ENCODE peak calls at places on chromosomes 7 and 10, in seven cellular contexts. F is OCI-LY7; X is tibial artery; Z is psoas muscle; B is CD8-positive, alpha-beta T cell; D is upper lobe of left lung; L is AG04450. J is an unnamed sample. For H3K9me3, the result is how much of the 10 kb centered on the place peaks cover.

GRCh38 chr7:124171068-124171467 is 138.2 kb upstream of the TMEM229A start:
- DNase-seq in F (no peak), X (no peak), Z (no peak), B (no peak), D (no peak), L (peak), J (no peak)

GRCh38 chr10:24349379-24350110 is 140.6 kb downstream of the KIAA1217 start:
- DNase-seq in F (no peak), X (no peak), Z (no peak), B (no peak), D (no peak), L (no peak), J (no peak)

GRCh38 chr10:114316744-114317143 is 77.7 kb downstream of the VWA2 start:
- DNase-seq in F (no peak), X (peak), Z (no peak), B (no peak), D (no peak), L (no peak), J (no peak)

GRCh38 chr10:121851791-121852190 is 76.0 kb downstream of the ATE1 start:
- DNase-seq in F (no peak), X (no peak), Z (no peak), B (no peak), D (no peak), L (no peak), J (no peak)

GRCh38 chr7:151251926-151252835 is 3.7 kb upstream of the SMARCD3 start:
- DNase-seq in F (no peak), X (peak), Z (peak), B (no peak), D (peak), L (peak), J (no peak)

GRCh38 chr7:123209786-123210185 is 10.0 kb upstream of the SLC13A1 start:
- DNase-seq in F (no peak), X (no peak), Z (no peak), B (no peak), D (no peak), L (no peak), J (no peak)

GRCh38 chr10:65033957-65034356 is 1512.8 kb downstream of the REEP3 start:
- DNase-seq in F (no peak), X (no peak), Z (no peak), B (no peak), D (no peak), L (no peak), J (no peak)

GRCh38 chr10:104577171-104577570 is 63.9 kb upstream of the SORCS3 start:
- DNase-seq in F (no peak), X (no peak), Z (no peak), B (no peak), D (no peak), L (no peak), J (no peak)

GRCh38 chr7:134042307-134042706 is 84.8 kb upstream of the LRGUK start:
- DNase-seq in F (no peak), X (no peak), Z (no peak), B (no peak), D (no peak), L (no peak), J (no peak)

GRCh38 chr7:97006146-97006950 is 995 bp downstream of the DLX6 start:
- DNase-seq in F (no peak), X (no peak), Z (no peak), B (no peak), D (peak), L (no peak), J (no peak)

GRCh38 chr10:71857934-71858890 is 7.2 kb upstream of the PSAP start:
- DNase-seq in F (peak), X (peak), Z (peak), B (no peak), D (no peak), L (no peak), J (no peak)

GRCh38 chr7:157411580-157411979 is 74.8 kb downstream of the DNAJB6 start:
- DNase-seq in F (no peak), X (no peak), Z (no peak), B (peak), D (no peak), L (no peak), J (no peak)

GRCh38 chr7:38703093-38703492 is 71.9 kb upstream of the AMPH start:
- DNase-seq in F (no peak), X (no peak), Z (no peak), B (no peak), D (no peak), L (no peak), J (no peak)

GRCh38 chr7:69723663-69724062 is 125.4 kb downstream of the AUTS2 start:
- DNase-seq in F (no peak), X (no peak), Z (no peak), B (no peak), D (no peak), L (no peak), J (no peak)

GRCh38 chr7:44750921-44751571 is 2.4 kb downstream of the ZMIZ2 start:
- DNase-seq in F (peak), X (no peak), Z (no peak), B (peak), D (no peak), L (no peak), J (no peak)

GRCh38 chr10:121306159-121306673 is 292.0 kb downstream of the FGFR2 start:
- DNase-seq in F (no peak), X (no peak), Z (no peak), B (no peak), D (no peak), L (no peak), J (no peak)

GRCh38 chr7:73615886-73616285 is 8.4 kb downstream of the MLXIPL start:
- DNase-seq in F (peak), X (no peak), Z (no peak), B (no peak), D (no peak), L (no peak), J (no peak)

GRCh38 chr7:148050492-148051158 is 539.9 kb upstream of the C7orf33 start:
- DNase-seq in F (no peak), X (no peak), Z (no peak), B (no peak), D (no peak), L (no peak), J (no peak)

GRCh38 chr7:924541-925231 is 29.8 kb downstream of the ADAP1 start:
- DNase-seq in F (no peak), X (peak), Z (no peak), B (no peak), D (peak), L (no peak), J (no peak)

GRCh38 chr7:120056227-120056626 is 216.7 kb upstream of the KCND2 start:
- DNase-seq in F (no peak), X (no peak), Z (no peak), B (no peak), D (no peak), L (no peak), J (no peak)

GRCh38 chr10:14474656-14475055 is 143.9 kb upstream of the FRMD4A start:
- DNase-seq in F (no peak), X (no peak), Z (no peak), B (no peak), D (no peak), L (no peak), J (no peak)

GRCh38 chr10:86535057-86535882 is 13.7 kb upstream of the WAPL start:
- DNase-seq in F (no peak), X (peak), Z (peak), B (no peak), D (peak), L (no peak), J (no peak)

GRCh38 chr7:80312139-80312661 is 177.6 kb downstream of the GNAI1 start:
- DNase-seq in F (no peak), X (no peak), Z (no peak), B (no peak), D (no peak), L (peak), J (no peak)

GRCh38 chr10:120205368-120206018 is 251.5 kb upstream of the PLPP4 start:
- DNase-seq in F (no peak), X (no peak), Z (no peak), B (no peak), D (no peak), L (no peak), J (no peak)

GRCh38 chr10:93139059-93139658 is 65.5 kb downstream of the CYP26A1 start:
- DNase-seq in F (no peak), X (no peak), Z (no peak), B (no peak), D (no peak), L (no peak), J (no peak)

GRCh38 chr7:157139142-157140117 is 704 bp downstream of the UBE3C start:
- DNase-seq in F (peak), X (peak), Z (peak), B (peak), D (peak), L (no peak), J (no peak)

GRCh38 chr7:105210721-105211205 is 178.0 kb downstream of the SRPK2 start:
- DNase-seq in F (peak), X (no peak), Z (no peak), B (no peak), D (no peak), L (no peak), J (no peak)
- H3K4me3 ChIP-seq in F (no peak), X (no peak), Z (no peak), B (no peak), D (no peak), L (no peak), J (peak)

GRCh38 chr7:57274535-57275283 is 142.5 kb upstream of the ZNF479 start:
- DNase-seq in F (no peak), X (no peak), Z (no peak), B (no peak), D (no peak), L (no peak), J (no peak)
- H3K9me3 ChIP-seq in F (under half), X (under half), Z (under half), B (under half), D (under half), L (under half), J (under half)

DNA sequence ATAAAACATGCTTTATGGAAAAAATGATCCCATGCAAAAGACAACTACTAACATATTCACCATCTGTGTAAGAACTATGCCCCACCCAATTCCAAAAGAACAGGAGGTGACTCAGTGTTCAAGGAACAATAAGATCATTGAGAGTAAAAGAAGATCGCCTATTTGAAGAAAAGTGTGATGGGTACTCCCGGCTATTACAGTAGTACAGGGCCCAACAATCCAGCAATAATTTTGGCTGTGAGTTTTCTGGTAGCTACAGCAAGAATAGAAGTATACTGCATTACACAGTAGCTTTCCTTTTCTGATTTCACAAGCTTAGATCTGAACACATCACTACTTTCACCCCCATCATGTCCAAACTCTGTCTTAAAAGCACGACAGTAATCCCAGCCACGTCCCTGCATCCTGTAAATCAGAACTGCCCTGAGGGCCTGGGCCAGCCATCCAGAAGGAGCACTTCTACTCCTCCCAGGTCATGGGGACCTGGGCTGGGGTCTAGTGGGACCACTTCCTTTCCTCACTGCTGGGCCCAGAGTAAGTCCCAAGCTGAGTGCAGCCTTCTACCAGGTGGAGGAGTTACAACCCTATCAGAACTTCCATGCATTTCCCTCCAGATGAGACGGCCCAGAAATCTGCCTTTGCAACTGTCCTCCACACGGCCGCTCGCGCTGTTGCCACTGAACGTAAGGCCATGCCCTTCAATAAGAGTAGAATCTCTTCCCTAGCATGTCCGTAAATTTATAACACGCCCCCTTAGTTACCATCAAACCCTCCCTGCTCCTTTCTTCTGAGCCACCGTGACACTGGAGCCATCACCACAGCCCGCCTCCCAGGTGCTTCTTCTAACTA is 7.9 kb downstream of the ESYT2 start:
- DNase-seq in F (no peak), X (no peak), Z (peak), B (no peak), D (no peak), L (no peak), J (no peak)
- H3K4me3 ChIP-seq in F (no peak), X (no peak), Z (no peak), B (peak), D (no peak), L (no peak), J (peak)

GRCh38 chr7:55818686-55819085 is 43.9 kb downstream of the SEPTIN14 start:
- DNase-seq in F (no peak), X (no peak), Z (no peak), B (no peak), D (no peak), L (no peak), J (no peak)
- H3K9me3 ChIP-seq in F (under half), X (under half), Z (under half), B (under half), D (under half), L (under half), J (under half)

DNA sequence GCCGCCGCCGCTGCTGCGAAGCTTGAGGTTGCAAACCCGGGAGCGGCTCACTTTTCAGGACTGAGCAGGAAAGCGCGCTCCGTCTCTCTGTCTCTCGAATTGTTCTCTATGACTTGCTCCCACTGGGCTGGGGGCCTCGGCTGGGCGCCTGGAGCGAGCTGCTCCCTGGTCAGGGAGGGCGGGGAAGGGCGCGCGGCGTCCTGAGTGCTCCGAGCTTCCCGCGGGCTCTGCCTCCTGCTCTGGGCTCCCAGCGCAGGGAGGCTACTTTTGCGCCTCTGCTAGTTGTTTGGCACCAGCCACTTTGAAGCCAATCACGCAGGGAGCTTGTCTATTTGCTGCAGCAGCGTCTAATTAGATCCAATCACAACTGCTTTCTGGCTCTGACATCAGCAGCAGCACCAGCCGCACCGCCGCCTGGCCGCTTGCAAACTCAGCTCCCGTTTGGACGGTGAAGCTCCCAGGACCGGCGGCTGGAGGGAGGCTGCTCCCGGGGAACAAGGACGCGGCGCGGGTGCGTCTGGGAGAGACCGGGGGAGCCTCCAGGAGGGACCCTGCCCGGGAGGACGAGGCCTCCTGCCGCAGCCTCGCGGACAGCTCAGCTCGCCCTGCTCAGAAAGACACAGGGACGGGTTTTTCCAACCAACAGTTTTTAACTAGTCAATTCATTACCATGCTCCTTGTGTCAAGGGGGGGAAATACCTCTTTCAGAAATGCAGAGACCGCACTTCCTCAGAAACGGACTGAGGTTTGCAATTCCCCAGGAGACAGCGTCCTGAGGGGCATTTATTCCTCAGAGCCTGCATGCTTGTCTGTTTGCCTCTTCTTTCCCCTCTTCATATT is at the start of gene ADARB2:
- DNase-seq in F (no peak), X (no peak), Z (no peak), B (no peak), D (peak), L (no peak), J (no peak)
- H3K4me3 ChIP-seq in F (no peak), X (no peak), Z (peak), B (no peak), D (peak), L (no peak), J (peak)

DNA sequence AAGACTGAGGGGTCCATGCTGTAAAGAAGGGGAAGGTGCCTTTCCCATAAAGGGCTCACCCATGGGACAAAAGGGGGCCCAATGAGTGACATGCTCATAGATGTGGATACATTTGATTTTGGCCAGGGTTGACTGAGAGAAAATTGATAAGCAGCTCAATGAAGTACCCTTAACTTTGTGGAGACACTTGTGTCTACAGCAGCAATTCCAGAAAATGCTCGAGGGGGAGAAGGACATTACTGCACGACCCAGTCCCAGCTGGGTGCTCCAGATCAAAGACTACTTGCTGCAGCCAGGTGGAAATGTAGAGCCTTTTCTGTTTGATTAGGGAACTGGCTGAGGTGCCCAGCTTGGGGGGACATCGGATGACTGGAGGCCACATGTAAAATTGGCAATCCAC is 22.2 kb upstream of the ADAMTS14 start:
- DNase-seq in F (no peak), X (no peak), Z (no peak), B (no peak), D (no peak), L (no peak), J (no peak)
- H3K9me3 ChIP-seq in F (under half), X (under half), Z (under half), B (under half), D (under half), L (under half), J (under half)